ENCODE peak calls at places on chromosomes 6 and 20, in ten cellular contexts. Q is neural crest cell; J is activated T-cell treated with anti-CD3 and anti-CD28 coated beads for 4 hours; P is thyroid gland; U is stimulated activated CD4-positive, alpha-beta T cell treated with anti-CD3 and anti-CD28 coated beads, TNF-alpha, amount 100 ng/mL, for 24 hours; I is lung; Y is GM13977; Z is A172; X is NCI-H1436; F is T-helper 2 cell. M is an unnamed sample.

GRCh38 chr20:46021361-46022359 is 7.4 kb upstream of the SLC12A5 start:
- DNase-seq in Q (peak; percentile 87), J (peak; percentile 24), P (no peak), U (no peak), I (no peak), Y (peak; percentile 79), Z (peak; percentile 57), X (peak; percentile 83), F (peak; percentile 41), M (peak; percentile 32)

GRCh38 chr20:50267041-50267865 is 76.6 kb downstream of the CEBPB start:
- DNase-seq in Q (no peak), J (no peak), P (peak; percentile 89), U (no peak), I (peak; percentile 66), Y (no peak), Z (no peak), X (no peak), F (no peak), M (no peak)

GRCh38 chr20:35226126-35226774 is at the start of gene MMP24:
- DNase-seq in Q (no peak), J (no peak), P (no peak), U (no peak), I (no peak), Y (no peak), Z (no peak), X (no peak), F (no peak), M (no peak)

GRCh38 chr6:151139524-151139923 is 100.2 kb upstream of the AKAP12 start:
- DNase-seq in Q (no peak), J (no peak), P (no peak), U (no peak), I (no peak), Y (no peak), Z (no peak), X (no peak), F (no peak), M (no peak)

GRCh38 chr20:61886721-61887658 is 178.7 kb downstream of the TAF4 start:
- DNase-seq in Q (peak; percentile 63), J (no peak), P (peak; percentile 28), U (peak; percentile 3), I (no peak), Y (no peak), Z (no peak), X (peak; percentile 21), F (peak; percentile 9), M (no peak)

GRCh38 chr6:160462551-160463109 is 114.5 kb downstream of the SLC22A3 start:
- DNase-seq in Q (no peak), J (peak; percentile 42), P (no peak), U (peak; percentile 31), I (no peak), Y (peak; percentile 40), Z (peak; percentile 95), X (no peak), F (no peak), M (peak; percentile 45)

GRCh38 chr6:165987483-165988305 is 180.0 kb downstream of the TBXT start:
- DNase-seq in Q (peak; percentile 51), J (no peak), P (peak; percentile 81), U (no peak), I (no peak), Y (no peak), Z (peak; percentile 42), X (no peak), F (no peak), M (no peak)

GRCh38 chr6:87730310-87730709 is 28.3 kb upstream of the AKIRIN2 start:
- DNase-seq in Q (no peak), J (no peak), P (peak; percentile 28), U (no peak), I (no peak), Y (no peak), Z (peak; percentile 40), X (no peak), F (no peak), M (no peak)

GRCh38 chr6:134287863-134288537 is 29.9 kb downstream of the SGK1 start:
- DNase-seq in Q (no peak), J (no peak), P (no peak), U (no peak), I (no peak), Y (no peak), Z (peak; percentile 49), X (no peak), F (no peak), M (no peak)

GRCh38 chr6:23584134-23584763 is 541.8 kb upstream of the NRSN1 start:
- DNase-seq in Q (no peak), J (no peak), P (no peak), U (no peak), I (no peak), Y (no peak), Z (no peak), X (no peak), F (no peak), M (no peak)

GRCh38 chr6:161439093-161439492 is 165.2 kb upstream of the AGPAT4 start:
- DNase-seq in Q (no peak), J (no peak), P (no peak), U (no peak), I (no peak), Y (no peak), Z (peak; percentile 87), X (peak; percentile 85), F (no peak), M (no peak)

GRCh38 chr6:112682088-112682487 is 335.0 kb downstream of the RFPL4B start:
- DNase-seq in Q (no peak), J (no peak), P (no peak), U (no peak), I (no peak), Y (no peak), Z (no peak), X (no peak), F (no peak), M (no peak)

GRCh38 chr6:107590378-107590777 is 100.5 kb downstream of the SOBP start:
- DNase-seq in Q (peak; percentile 25), J (no peak), P (no peak), U (no peak), I (no peak), Y (no peak), Z (no peak), X (no peak), F (no peak), M (no peak)

GRCh38 chr6:155985660-155986138 is 530.1 kb upstream of the NOX3 start:
- DNase-seq in Q (no peak), J (no peak), P (no peak), U (no peak), I (no peak), Y (no peak), Z (no peak), X (peak; percentile 10), F (no peak), M (no peak)

GRCh38 chr6:109075934-109076333 is 18.7 kb downstream of the SESN1 start:
- DNase-seq in Q (no peak), J (no peak), P (no peak), U (no peak), I (no peak), Y (no peak), Z (no peak), X (no peak), F (no peak), M (no peak)

GRCh38 chr6:127590344-127590743 is 13.4 kb downstream of the C6orf58 start:
- DNase-seq in Q (no peak), J (no peak), P (no peak), U (no peak), I (no peak), Y (no peak), Z (no peak), X (no peak), F (no peak), M (no peak)

GRCh38 chr20:31811796-31812728 is 7.1 kb upstream of the MYLK2 start:
- DNase-seq in Q (no peak), J (no peak), P (no peak), U (no peak), I (no peak), Y (no peak), Z (peak; percentile 92), X (no peak), F (no peak), M (no peak)

GRCh38 chr20:25270829-25271251 is 23.0 kb downstream of the PYGB start:
- DNase-seq in Q (no peak), J (no peak), P (peak; percentile 0), U (no peak), I (no peak), Y (no peak), Z (no peak), X (peak; percentile 5), F (no peak), M (no peak)

GRCh38 chr6:32337166-32337805 is 34.4 kb downstream of the TSBP1 start:
- DNase-seq in Q (no peak), J (no peak), P (no peak), U (no peak), I (no peak), Y (no peak), Z (no peak), X (no peak), F (no peak), M (no peak)

GRCh38 chr20:44092551-44093248 is 94.3 kb downstream of the JPH2 start:
- DNase-seq in Q (peak; percentile 34), J (no peak), P (no peak), U (no peak), I (no peak), Y (no peak), Z (peak; percentile 61), X (peak; percentile 46), F (no peak), M (no peak)

GRCh38 chr20:61253640-61254511 is 1.8 kb downstream of the CDH4 start:
- DNase-seq in Q (peak; percentile 30), J (no peak), P (no peak), U (no peak), I (no peak), Y (no peak), Z (no peak), X (no peak), F (no peak), M (no peak)

GRCh38 chr6:164039954-164040375 is 625.4 kb downstream of the QKI start:
- DNase-seq in Q (no peak), J (peak; percentile 1), P (peak; percentile 59), U (no peak), I (peak; percentile 38), Y (no peak), Z (no peak), X (no peak), F (no peak), M (no peak)

GRCh38 chr6:44256291-44257006 is 879 bp downstream of the SLC35B2 start:
- DNase-seq in Q (no peak), J (no peak), P (peak; percentile 13), U (no peak), I (no peak), Y (peak; percentile 43), Z (no peak), X (no peak), F (no peak), M (no peak)

GRCh38 chr6:154503576-154504501 is 6.6 kb downstream of the CNKSR3 start:
- DNase-seq in Q (no peak), J (no peak), P (no peak), U (no peak), I (no peak), Y (no peak), Z (no peak), X (no peak), F (no peak), M (no peak)

GRCh38 chr6:56491606-56492328 is 150.9 kb downstream of the DST start:
- DNase-seq in Q (no peak), J (no peak), P (no peak), U (no peak), I (no peak), Y (no peak), Z (peak; percentile 5), X (no peak), F (no peak), M (no peak)

GRCh38 chr6:151869787-151870186 is 62.3 kb downstream of the ESR1 start:
- DNase-seq in Q (no peak), J (no peak), P (no peak), U (no peak), I (no peak), Y (no peak), Z (no peak), X (no peak), F (no peak), M (no peak)

M was measured in effector memory CD4-positive, alpha-beta T cell.